ENCODE peak calls at places on chromosomes 3 and 15, in six cellular contexts. G, W, V, D, B and X are unnamed samples.

GRCh38 chr3:172040976-172041963 is 1.9 kb downstream of the FNDC3B start:
- DNase-seq in W (no peak), B (no peak), G (no peak), V (peak; percentile 40), D (peak; percentile 48), X (no peak)

GRCh38 chr15:49178477-49178876 is 8.4 kb downstream of the GALK2 start:
- DNase-seq in V (no peak), G (no peak), D (no peak), W (no peak), B (no peak), X (no peak)

GRCh38 chr3:33313331-33313730 is 36.1 kb downstream of the FBXL2 start:
- DNase-seq in W (no peak), B (no peak), D (peak; percentile 13), G (no peak), V (no peak), X (no peak)

GRCh38 chr3:96430019-96430541 is 384.3 kb upstream of the EPHA6 start:
- DNase-seq in V (no peak), B (no peak), G (no peak), D (no peak), W (no peak), X (no peak)

GRCh38 chr15:101439920-101440319 is 49.6 kb downstream of the PCSK6 start:
- DNase-seq in G (no peak), W (no peak), V (no peak), B (no peak), D (peak; percentile 80), X (no peak)

GRCh38 chr15:67242665-67243064 is 11.8 kb downstream of the AAGAB start:
- DNase-seq in V (no peak), B (no peak), W (no peak), D (peak; percentile 24), G (no peak), X (no peak)

GRCh38 chr3:105827101-105827634 is 41.6 kb downstream of the CBLB start:
- DNase-seq in D (peak; percentile 75), B (no peak), G (no peak), V (no peak), W (no peak), X (no peak)

GRCh38 chr3:177724020-177724638 is 526.8 kb upstream of the TBL1XR1 start:
- DNase-seq in V (no peak), W (no peak), G (no peak), D (no peak), B (no peak), X (no peak)

GRCh38 chr3:153767601-153768558 is 353.3 kb upstream of the ARHGEF26 start:
- DNase-seq in D (no peak), V (no peak), B (no peak), G (no peak), W (no peak), X (no peak)

GRCh38 chr3:10370429-10370828 is 49.5 kb upstream of the SEC13 start:
- DNase-seq in G (no peak), V (peak; percentile 82), W (peak; percentile 61), D (peak; percentile 71), B (no peak), X (no peak)

GRCh38 chr3:34569437-34569836 is 771.0 kb downstream of the PDCD6IP start:
- DNase-seq in B (no peak), D (no peak), W (no peak), V (no peak), G (no peak), X (no peak)

GRCh38 chr3:120820748-120821147 is 78.2 kb downstream of the GTF2E1 start:
- DNase-seq in D (no peak), B (no peak), G (no peak), V (no peak), W (no peak), X (no peak)

GRCh38 chr15:99249270-99249817 is at the start of gene TTC23:
- DNase-seq in D (peak; percentile 90), W (peak; percentile 81), B (no peak), V (peak; percentile 88), G (peak; percentile 31), X (peak; percentile 29)

GRCh38 chr15:42035362-42035761 is 14.5 kb upstream of the PLA2G4E start:
- DNase-seq in G (no peak), V (peak; percentile 1), D (peak; percentile 17), W (no peak), B (no peak), X (no peak)

GRCh38 chr3:192899540-192899982 is 18.1 kb downstream of the MB21D2 start:
- DNase-seq in B (no peak), D (peak; percentile 94), V (no peak), W (no peak), G (no peak), X (no peak)

GRCh38 chr3:14811733-14812132 is 7.0 kb upstream of the FGD5 start:
- DNase-seq in G (no peak), W (no peak), V (no peak), B (no peak), D (no peak), X (no peak)

GRCh38 chr3:49668414-49668797 is 5.7 kb upstream of the APEH start:
- DNase-seq in V (peak; percentile 34), D (no peak), W (no peak), B (no peak), G (no peak), X (no peak)

GRCh38 chr3:12966847-12967750 is 106.1 kb downstream of the IQSEC1 start:
- DNase-seq in D (peak; percentile 18), V (peak; percentile 10), B (no peak), W (no peak), G (no peak), X (no peak)

GRCh38 chr3:11913316-11913715 is 66.6 kb upstream of the TAMM41 start:
- DNase-seq in D (no peak), G (no peak), V (no peak), B (no peak), W (no peak), X (no peak)

GRCh38 chr15:40594429-40594836 is 384 bp downstream of the KNL1 start:
- DNase-seq in B (peak; percentile 2), D (peak; percentile 43), W (no peak), V (peak; percentile 61), G (no peak), X (no peak)

GRCh38 chr15:66291816-66292215 is 1.6 kb upstream of the DIS3L start:
- DNase-seq in B (no peak), V (no peak), G (no peak), D (no peak), W (no peak), X (no peak)

GRCh38 chr3:10522646-10523303 is 17.4 kb upstream of the ATP2B2 start:
- DNase-seq in W (no peak), V (no peak), D (no peak), G (no peak), B (no peak), X (no peak)

GRCh38 chr3:53354945-53355498 is 7.7 kb upstream of the DCP1A start:
- DNase-seq in G (no peak), W (no peak), D (no peak), B (no peak), V (no peak), X (no peak)

GRCh38 chr3:31043184-31043819 is 148.8 kb upstream of the GADL1 start:
- DNase-seq in G (no peak), D (peak; percentile 85), B (no peak), V (no peak), W (no peak), X (peak; percentile 43)

GRCh38 chr3:45666729-45667440 is 22.3 kb upstream of the SACM1L start:
- DNase-seq in W (no peak), G (no peak), D (peak; percentile 75), B (no peak), V (peak; percentile 33), X (no peak)

GRCh38 chr3:134441321-134441720 is 44.5 kb downstream of the ANAPC13 start:
- DNase-seq in V (no peak), G (no peak), W (no peak), D (no peak), B (no peak), X (no peak)

GRCh38 chr15:98501192-98501591 is 147.1 kb upstream of the IGF1R start:
- DNase-seq in G (no peak), B (no peak), V (no peak), D (no peak), W (no peak), X (no peak)

GRCh38 chr3:23629181-23629893 is 176.4 kb upstream of the UBE2E1 start:
- DNase-seq in W (no peak), B (no peak), D (peak; percentile 52), G (no peak), V (no peak), X (no peak)

GRCh38 chr3:194711913-194712312 is 26.2 kb downstream of the FAM43A start:
- DNase-seq in W (peak; percentile 99), D (peak; percentile 82), B (no peak), G (no peak), V (peak; percentile 92), X (peak; percentile 86)

GRCh38 chr3:145450018-145450682 is 710.8 kb downstream of the PLOD2 start:
- DNase-seq in V (no peak), G (no peak), B (no peak), D (peak; percentile 15), W (no peak), X (no peak)

GRCh38 chr3:124617177-124617576 is 113.1 kb upstream of the UMPS start:
- DNase-seq in V (no peak), B (no peak), D (no peak), G (no peak), W (no peak), X (no peak)

GRCh38 chr3:102733811-102734574 is 299.2 kb downstream of the ZPLD1 start:
- DNase-seq in B (no peak), W (no peak), G (no peak), V (no peak), D (no peak), X (no peak)

GRCh38 chr15:91021516-91022074 is 799 bp downstream of the VPS33B start:
- DNase-seq in G (no peak), B (no peak), D (peak; percentile 41), W (no peak), V (peak; percentile 38), X (no peak)

GRCh38 chr3:67109651-67110204 is 111.6 kb downstream of the KBTBD8 start:
- DNase-seq in G (no peak), B (no peak), D (peak; percentile 66), W (peak; percentile 23), V (peak; percentile 49), X (peak; percentile 8)

GRCh38 chr15:47484119-47484518 is 233.2 kb upstream of the SEMA6D start:
- DNase-seq in G (no peak), B (no peak), D (no peak), V (no peak), W (no peak), X (no peak)